ENCODE peak calls at places on chromosomes 11 and 22, in five cellular contexts. J, Y, Q, H and W are unnamed samples.

GRCh38 chr11:46800177-46800576 is 45.9 kb downstream of the CKAP5 start:
- DNase-seq in J (no peak), Y (no peak), Q (no peak), H (no peak), W (no peak)

GRCh38 chr11:3950996-3951662 is 95.7 kb downstream of the STIM1 start:
- DNase-seq in J (no peak), Y (peak; percentile 19), Q (no peak), H (no peak), W (no peak)

GRCh38 chr11:116861539-116861938 is 24.1 kb upstream of the APOA1 start:
- DNase-seq in J (no peak), Y (no peak), Q (no peak), H (no peak), W (no peak)

GRCh38 chr11:125053167-125053566 is 9.9 kb upstream of the SLC37A2 start:
- DNase-seq in J (no peak), Y (no peak), Q (no peak), H (no peak), W (no peak)

GRCh38 chr22:28822930-28823481 is 22.6 kb upstream of the XBP1 start:
- DNase-seq in J (peak; percentile 64), Y (no peak), Q (no peak), H (no peak), W (no peak)

GRCh38 chr11:70763606-70764005 is 365.3 kb downstream of the CTTN start:
- DNase-seq in J (no peak), Y (no peak), Q (no peak), H (no peak), W (no peak)

GRCh38 chr11:134119094-134119493 is 50.2 kb downstream of the JAM3 start:
- DNase-seq in J (no peak), Y (no peak), Q (no peak), H (no peak), W (no peak)

GRCh38 chr11:69119170-69119569 is 36.6 kb upstream of the SMIM38 start:
- DNase-seq in J (no peak), Y (no peak), Q (no peak), H (no peak), W (no peak)

GRCh38 chr11:34794696-34795095 is 121.5 kb downstream of the APIP start:
- DNase-seq in J (no peak), Y (no peak), Q (no peak), H (no peak), W (no peak)

GRCh38 chr11:19938051-19938856 is 222.0 kb downstream of the DBX1 start:
- DNase-seq in J (peak; percentile 62), Y (peak; percentile 63), Q (peak; percentile 78), H (peak; percentile 76), W (peak; percentile 76)

GRCh38 chr11:1934326-1935155 is 12.6 kb upstream of the MRPL23 start:
- DNase-seq in J (peak; percentile 9), Y (no peak), Q (peak; percentile 11), H (no peak), W (peak; percentile 1)

GRCh38 chr11:74820763-74821162 is 72.1 kb downstream of the RNF169 start:
- DNase-seq in J (no peak), Y (peak; percentile 27), Q (no peak), H (no peak), W (no peak)

GRCh38 chr11:93225642-93226041 is 27.9 kb upstream of the SLC36A4 start:
- DNase-seq in J (no peak), Y (peak; percentile 9), Q (no peak), H (no peak), W (no peak)

GRCh38 chr22:46596032-46596441 is 24.1 kb upstream of the GRAMD4 start:
- DNase-seq in J (peak; percentile 42), Y (no peak), Q (no peak), H (no peak), W (no peak)

GRCh38 chr11:11574373-11574772 is 47.4 kb downstream of the GALNT18 start:
- DNase-seq in J (no peak), Y (no peak), Q (no peak), H (no peak), W (no peak)

GRCh38 chr22:37084385-37084784 is 25.1 kb downstream of the TMPRSS6 start:
- DNase-seq in J (no peak), Y (no peak), Q (no peak), H (no peak), W (no peak)

GRCh38 chr11:123519055-123519796 is 89.2 kb downstream of the GRAMD1B start:
- DNase-seq in J (no peak), Y (no peak), Q (no peak), H (no peak), W (peak; percentile 27)
- TF ChIP-seq CTCF in J (no peak), Y (no peak), Q (no peak), H (no peak), W (no peak)

DNA sequence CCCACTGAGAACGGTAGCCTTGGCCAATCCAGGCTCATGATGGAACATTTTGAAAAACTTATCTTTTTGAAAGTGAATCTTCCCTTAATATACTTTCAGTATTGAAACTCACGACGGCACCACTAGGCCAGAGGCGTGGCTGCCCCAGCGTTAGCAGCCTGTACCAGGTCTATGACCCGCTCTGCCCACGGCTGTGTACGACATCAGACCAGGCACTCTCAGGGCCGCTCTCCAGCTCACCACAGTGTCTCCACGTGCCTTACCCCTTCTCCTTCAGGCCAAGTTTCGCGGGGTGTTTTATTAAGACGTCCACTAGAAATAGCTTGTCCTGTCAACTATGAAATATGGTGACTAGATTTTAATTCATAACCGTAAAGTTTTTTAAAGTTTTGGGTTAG is 31.2 kb downstream of the ALG12 start:
- DNase-seq in J (no peak), Y (no peak), Q (no peak), H (no peak), W (no peak)
- TF ChIP-seq CTCF in J (no peak), Y (no peak), Q (no peak), H (no peak), W (no peak)

GRCh38 chr11:31769241-31769640 is 41.9 kb downstream of the PAX6 start:
- DNase-seq in J (no peak), Y (no peak), Q (no peak), H (no peak), W (no peak)

GRCh38 chr11:31768744-31769143 is 42.4 kb downstream of the PAX6 start:
- DNase-seq in J (no peak), Y (no peak), Q (no peak), H (no peak), W (no peak)

GRCh38 chr11:31770011-31770410 is 41.1 kb downstream of the PAX6 start:
- DNase-seq in J (no peak), Y (no peak), Q (no peak), H (no peak), W (no peak)

GRCh38 chr11:31767066-31767465 is 44.1 kb downstream of the PAX6 start:
- DNase-seq in J (no peak), Y (no peak), Q (no peak), H (no peak), W (no peak)

DNA sequence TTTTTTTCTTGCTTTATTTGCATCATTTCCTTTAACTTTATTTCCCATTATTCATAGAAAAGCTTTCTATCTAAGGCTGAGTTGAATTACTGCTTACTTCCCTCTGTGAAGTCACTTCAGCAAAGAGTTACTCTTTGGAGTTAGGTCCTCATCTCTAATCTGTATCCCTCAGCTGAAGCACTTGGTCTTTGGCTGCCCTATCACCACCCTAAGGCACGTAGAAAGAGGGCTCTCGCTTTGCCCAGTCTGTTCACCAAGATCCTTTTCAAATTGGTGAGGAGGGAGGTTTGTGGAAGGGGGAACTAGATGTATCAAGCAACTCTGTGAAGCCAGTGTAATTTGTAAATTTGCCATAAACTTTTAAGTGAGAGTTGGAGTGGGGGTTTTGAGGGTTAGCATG is 43.5 kb downstream of the PAX6 start:
- DNase-seq in J (no peak), Y (no peak), Q (no peak), H (no peak), W (no peak)
- TF ChIP-seq CTCF in J (no peak), Y (no peak), Q (no peak), H (no peak), W (no peak)

GRCh38 chr11:63876616-63877015 is 37.7 kb downstream of the MARK2 start:
- DNase-seq in J (no peak), Y (no peak), Q (no peak), H (no peak), W (no peak)
- TF ChIP-seq CTCF in J (no peak), Y (no peak), Q (no peak), H (no peak), W (no peak)